ENCODE peak calls at places on chromosome 5, in six cellular contexts. S is fibroblast of the aortic adventitia, X is Peyer's patch, P is mammary epithelial cell, R is prostate gland, B is heart left ventricle. G is an unnamed sample.

GRCh38 chr5:138649316-138649720 is 74.1 kb upstream of the HSPA9 start:
- DNase-seq in R (no peak), B (no peak), X (no peak), S (no peak), P (no peak), G (no peak)

GRCh38 chr5:96745025-96745424 is 62.7 kb downstream of the ERAP1 start:
- DNase-seq in S (no peak), P (no peak), B (no peak), R (no peak), X (no peak), G (no peak)

GRCh38 chr5:90119531-90119940 is 290.0 kb downstream of the CETN3 start:
- DNase-seq in P (no peak), B (no peak), X (no peak), R (no peak), S (peak; percentile 48), G (no peak)

GRCh38 chr5:60810438-60811085 is 33.5 kb downstream of the ELOVL7 start:
- DNase-seq in P (peak; percentile 21), B (no peak), X (no peak), S (peak; percentile 13), R (no peak), G (peak; percentile 17)

GRCh38 chr5:95850391-95850894 is 27.9 kb upstream of the GLRX start:
- DNase-seq in X (no peak), S (no peak), P (no peak), B (no peak), R (no peak), G (no peak)

GRCh38 chr5:125298258-125298657 is 551.8 kb upstream of the ZNF608 start:
- DNase-seq in P (peak; percentile 37), S (no peak), R (no peak), B (no peak), X (no peak), G (no peak)

GRCh38 chr5:66987126-66987525 is 209.5 kb downstream of the CD180 start:
- DNase-seq in R (no peak), P (no peak), B (no peak), S (peak; percentile 44), X (no peak), G (no peak)

GRCh38 chr5:117204404-117204803 is 629.8 kb upstream of the SEMA6A start:
- DNase-seq in R (no peak), P (no peak), X (no peak), B (no peak), S (no peak), G (no peak)

GRCh38 chr5:142767925-142768324 is 2.3 kb upstream of the ARHGAP26 start:
- DNase-seq in S (no peak), X (no peak), B (no peak), R (no peak), P (no peak), G (no peak)

GRCh38 chr5:37667430-37667829 is 172.4 kb downstream of the GDNF start:
- DNase-seq in S (no peak), P (no peak), X (no peak), B (no peak), R (no peak), G (no peak)

GRCh38 chr5:125093776-125094175 is 347.3 kb upstream of the ZNF608 start:
- DNase-seq in S (peak; percentile 87), X (no peak), B (no peak), R (no peak), P (peak; percentile 85), G (peak; percentile 62)

GRCh38 chr5:90479611-90480385 is 5.1 kb downstream of the POLR3G start:
- DNase-seq in P (peak; percentile 8), R (no peak), S (no peak), B (no peak), X (no peak), G (no peak)

GRCh38 chr5:157282150-157282549 is 16.2 kb downstream of the CYFIP2 start:
- DNase-seq in P (no peak), R (no peak), X (no peak), B (no peak), S (no peak), G (no peak)

GRCh38 chr5:1877434-1878049 is 5.2 kb downstream of the IRX4 start:
- DNase-seq in P (no peak), R (no peak), X (no peak), S (no peak), B (no peak), G (no peak)

GRCh38 chr5:159290741-159291140 is 27.7 kb downstream of the UBLCP1 start:
- DNase-seq in X (no peak), P (peak; percentile 46), S (no peak), R (no peak), B (no peak), G (no peak)

GRCh38 chr5:141514330-141515111 is 25.6 kb downstream of the PCDHGC5 start:
- DNase-seq in S (peak; percentile 58), P (peak; percentile 97), R (peak; percentile 68), X (no peak), B (no peak), G (no peak)

GRCh38 chr5:2740849-2741555 is 10.5 kb downstream of the IRX2 start:
- DNase-seq in P (peak; percentile 56), B (no peak), S (no peak), X (no peak), R (no peak), G (no peak)

GRCh38 chr5:163569284-163569683 is 63.9 kb downstream of the MAT2B start:
- DNase-seq in R (no peak), X (no peak), B (no peak), P (peak; percentile 22), S (peak; percentile 71), G (no peak)

GRCh38 chr5:15807861-15808260 is 307.9 kb downstream of the FBXL7 start:
- DNase-seq in X (no peak), R (no peak), S (peak; percentile 66), P (no peak), B (peak; percentile 61), G (no peak)

GRCh38 chr5:149265559-149265958 is 6.1 kb upstream of the AFAP1L1 start:
- DNase-seq in R (no peak), P (peak; percentile 46), S (peak; percentile 57), X (no peak), B (no peak), G (no peak)

GRCh38 chr5:179310439-179311090 is 34.7 kb downstream of the ADAMTS2 start:
- DNase-seq in P (no peak), B (peak; percentile 17), X (peak; percentile 39), S (no peak), R (no peak), G (no peak)

GRCh38 chr5:127031863-127032232 is 1.5 kb upstream of the MARCHF3 start:
- DNase-seq in B (no peak), R (no peak), S (no peak), X (no peak), P (no peak), G (no peak)

GRCh38 chr5:91182763-91183162 is 200.4 kb downstream of the ARRDC3 start:
- DNase-seq in S (peak; percentile 70), P (no peak), R (no peak), B (peak; percentile 33), X (no peak), G (no peak)

GRCh38 chr5:113487779-113488644 is at the start of gene MCC:
- DNase-seq in B (peak; percentile 85), S (peak; percentile 86), P (peak; percentile 93), X (peak; percentile 73), R (peak; percentile 84), G (peak; percentile 54)

GRCh38 chr5:126055348-126055729 is 367.9 kb upstream of the GRAMD2B start:
- DNase-seq in B (no peak), S (no peak), X (no peak), R (no peak), P (no peak), G (no peak)

GRCh38 chr5:44536650-44537260 is 147.5 kb upstream of the FGF10 start:
- DNase-seq in S (peak; percentile 64), X (no peak), B (no peak), P (peak; percentile 5), R (no peak), G (no peak)

GRCh38 chr5:36073595-36074216 is 7.0 kb upstream of the UGT3A2 start:
- DNase-seq in S (peak; percentile 7), R (no peak), B (no peak), P (no peak), X (no peak), G (no peak)

GRCh38 chr5:90598300-90598699 is 39.7 kb downstream of the ADGRV1 start:
- DNase-seq in X (no peak), P (no peak), S (no peak), R (no peak), B (no peak), G (peak; percentile 51)

GRCh38 chr5:174514983-174515394 is 209.4 kb upstream of the MSX2 start:
- DNase-seq in X (peak; percentile 67), S (no peak), R (no peak), B (no peak), P (no peak), G (no peak)

GRCh38 chr5:78377056-78377717 is 16.8 kb downstream of the SCAMP1 start:
- DNase-seq in P (peak; percentile 46), S (peak; percentile 80), X (no peak), B (peak; percentile 30), R (no peak), G (no peak)

GRCh38 chr5:31280210-31280609 is 86.7 kb downstream of the CDH6 start:
- DNase-seq in X (no peak), S (peak; percentile 30), P (peak; percentile 4), R (no peak), B (no peak), G (peak; percentile 66)

DNA sequence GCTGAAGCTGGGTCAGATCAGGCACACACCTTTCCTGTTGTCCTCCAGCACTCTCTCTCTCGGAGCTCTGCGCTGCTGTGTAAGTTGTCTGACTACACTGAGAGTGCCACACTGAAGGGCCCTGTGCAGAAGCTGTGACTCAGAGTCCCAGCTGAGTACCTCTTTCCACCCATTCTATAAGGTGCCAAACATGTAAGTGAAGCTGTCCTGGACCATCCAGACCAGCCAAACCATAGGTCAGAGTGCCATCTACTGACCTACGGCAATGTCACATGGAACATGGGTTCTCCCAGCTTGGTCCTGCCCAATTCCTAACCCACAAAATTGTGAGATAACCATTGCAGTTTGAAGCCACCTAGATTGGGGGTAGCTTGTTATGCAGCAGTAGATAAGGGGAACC is 68.2 kb downstream of the ADCY2 start:
- DNase-seq in R (no peak), P (no peak), S (no peak), X (no peak), B (no peak), G (no peak)
- TF ChIP-seq CTCF in R (no peak), P (no peak), S (no peak), X (no peak), B (no peak), G (no peak)

DNA sequence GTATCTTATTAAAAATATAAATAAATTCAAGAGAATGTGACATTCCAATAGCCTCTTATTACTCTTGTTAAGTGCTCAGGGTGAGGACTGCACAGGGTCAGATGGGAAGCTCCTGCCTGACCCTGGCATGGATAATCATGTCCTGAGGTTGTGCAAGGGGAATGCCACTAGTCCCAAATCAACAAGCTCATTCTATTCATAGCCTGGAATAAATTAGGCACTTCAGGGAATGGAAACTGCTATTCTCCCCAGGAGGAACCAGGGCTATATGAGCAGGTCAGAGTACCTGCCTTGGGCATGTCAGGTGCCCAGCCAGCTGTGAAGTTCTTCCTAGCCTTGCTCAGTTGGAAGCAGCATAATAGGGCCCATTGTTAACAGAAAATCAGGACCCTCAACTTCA is 262.8 kb downstream of the FBXL17 start:
- DNase-seq in X (no peak), R (no peak), S (no peak), B (peak; percentile 31), P (no peak), G (no peak)
- H3K4me3 ChIP-seq in X (no peak overlapping the region), R (no peak overlapping the region), S (no peak overlapping the region), B (no peak overlapping the region), P (no peak overlapping the region), G (no peak overlapping the region)

GRCh38 chr5:169226904-169227303 is 74.0 kb downstream of the SLIT3 start:
- DNase-seq in B (no peak), P (no peak), S (no peak), X (no peak), R (no peak), G (no peak)
- TF ChIP-seq CTCF in B (no peak), P (no peak), S (no peak), X (no peak), R (no peak), G (no peak)

GRCh38 chr5:93249651-93250289 is 331.2 kb downstream of the NR2F1-AS1 start:
- DNase-seq in S (peak; percentile 71), R (no peak), B (no peak), P (peak; percentile 53), X (no peak), G (no peak)
- H3K4me3 ChIP-seq in S (peak overlapping the region; percentile 53), R (no peak overlapping the region), B (no peak overlapping the region), P (peak overlapping the region; percentile 34), X (no peak overlapping the region), G (peak overlapping the region; percentile 34)